ENCODE peak calls at places on chromosomes 1 and 21, in seven cellular contexts. B is H7; C is effector CD4-positive, alpha-beta T cell; F is NCI-H748 treated with DMSO at 0.1 percent for 48 hours; S is EH; Z is activated CD8-positive, alpha-beta memory T cell treated with anti-CD3 and anti-CD28 coated beads for 48 hours; W is foreskin keratinocyte. E is an unnamed sample.

GRCh38 chr1:3638676-3639075 is 11.2 kb downstream of the WRAP73 start:
- DNase-seq in F (no peak), S (no peak), Z (no peak), B (no peak), W (no peak), C (no peak), E (no peak)

GRCh38 chr1:155794605-155795265 is 62.3 kb downstream of the GON4L start:
- DNase-seq in F (no peak), C (no peak), Z (no peak), S (peak), B (no peak), W (no peak), E (no peak)

GRCh38 chr1:27503961-27504587 is 14.1 kb upstream of the WASF2 start:
- DNase-seq in F (no peak), W (no peak), S (no peak), Z (no peak), B (peak), C (no peak), E (no peak)

GRCh38 chr1:230836347-230836746 is 32.0 kb downstream of the C1orf198 start:
- DNase-seq in B (no peak), C (no peak), F (no peak), W (no peak), S (no peak), Z (no peak), E (no peak)

GRCh38 chr1:10724052-10724494 is 72.4 kb downstream of the CASZ1 start:
- DNase-seq in B (no peak), C (no peak), Z (no peak), S (peak), W (peak), F (peak), E (peak)

GRCh38 chr21:36708512-36709029 is 9.7 kb downstream of the SIM2 start:
- DNase-seq in F (no peak), W (no peak), B (no peak), C (no peak), Z (no peak), S (no peak), E (no peak)

GRCh38 chr1:89043940-89044339 is 21.1 kb downstream of the GBP1 start:
- DNase-seq in B (no peak), F (no peak), S (no peak), W (no peak), C (no peak), Z (no peak), E (no peak)

GRCh38 chr1:167631386-167631941 is 1.4 kb downstream of the RCSD1 start:
- DNase-seq in B (no peak), W (no peak), C (no peak), F (no peak), Z (no peak), S (no peak), E (no peak)

GRCh38 chr21:43911935-43912487 is 47.0 kb downstream of the AGPAT3 start:
- DNase-seq in W (no peak), F (no peak), S (no peak), Z (no peak), B (peak), C (no peak), E (no peak)

GRCh38 chr1:88061106-88061829 is 622.8 kb upstream of the PKN2 start:
- DNase-seq in B (peak), Z (no peak), W (peak), F (peak), S (peak), C (no peak), E (peak)

GRCh38 chr1:37438037-37438970 is 36.1 kb upstream of the ZC3H12A start:
- DNase-seq in W (no peak), Z (no peak), C (no peak), B (no peak), S (no peak), F (no peak), E (no peak)

GRCh38 chr1:111884772-111885443 is 104.6 kb downstream of the KCND3 start:
- DNase-seq in S (no peak), B (no peak), F (no peak), Z (no peak), C (no peak), W (no peak), E (no peak)

GRCh38 chr1:184753608-184754478 is 815 bp downstream of the EDEM3 start:
- DNase-seq in Z (no peak), S (peak), W (peak), F (peak), B (no peak), C (peak), E (peak)

GRCh38 chr1:159845751-159846531 is 16.5 kb downstream of the VSIG8 start:
- DNase-seq in Z (no peak), C (no peak), F (no peak), S (no peak), W (peak), B (no peak), E (no peak)

GRCh38 chr1:6915999-6916565 is 130.8 kb downstream of the CAMTA1 start:
- DNase-seq in Z (no peak), S (no peak), C (no peak), F (no peak), B (peak), W (no peak), E (no peak)

GRCh38 chr1:92845908-92846307 is 14.1 kb downstream of the RPL5 start:
- DNase-seq in B (no peak), C (no peak), Z (no peak), S (no peak), F (no peak), W (no peak), E (no peak)

GRCh38 chr1:115338457-115338820 is 390 bp upstream of the NGF start:
- DNase-seq in F (no peak), S (no peak), W (no peak), Z (no peak), B (peak), C (no peak), E (no peak)

GRCh38 chr1:154716012-154716411 is 108.0 kb upstream of the ADAR start:
- DNase-seq in C (no peak), Z (no peak), F (no peak), B (no peak), W (no peak), S (peak), E (no peak)

GRCh38 chr1:201783067-201783466 is 45.9 kb upstream of the IPO9 start:
- DNase-seq in F (no peak), Z (no peak), W (no peak), B (no peak), S (no peak), C (no peak), E (no peak)

GRCh38 chr1:203512830-203513578 is 19.1 kb downstream of the OPTC start:
- DNase-seq in W (peak), F (no peak), Z (no peak), S (peak), C (no peak), B (no peak), E (peak)

GRCh38 chr1:101174722-101175121 is 62.1 kb upstream of the S1PR1 start:
- DNase-seq in F (no peak), Z (no peak), W (peak), C (no peak), B (no peak), S (peak), E (peak)

GRCh38 chr1:38612956-38613355 is 246.6 kb downstream of the RRAGC start:
- DNase-seq in B (no peak), C (no peak), W (no peak), F (no peak), S (no peak), Z (no peak), E (no peak)